ENCODE peak calls at places on chromosomes 7 and 10, in four cellular contexts. O is H1, A is brain microvascular endothelial cell, E is body of pancreas. R is an unnamed sample.

GRCh38 chr10:116947838-116948529 is 57.0 kb downstream of the SHTN1 start:
- DNase-seq in O (no peak), E (no peak), A (peak), R (peak)

GRCh38 chr7:45922810-45923209 is 1.7 kb upstream of the IGFBP3 start:
- DNase-seq in E (no peak), A (no peak), O (no peak), R (no peak)

GRCh38 chr7:64045301-64046040 is at the start of gene ZNF727:
- DNase-seq in O (no peak), E (peak), A (no peak), R (no peak)

GRCh38 chr10:125159932-125160855 is at the start of gene CTBP2:
- DNase-seq in O (peak), E (peak), A (no peak), R (peak)

GRCh38 chr7:159030490-159031134 is 114.1 kb downstream of the VIPR2 start:
- DNase-seq in O (peak), E (peak), A (peak), R (no peak)

GRCh38 chr7:85705076-85705475 is 518.2 kb upstream of the SEMA3D start:
- DNase-seq in O (no peak), A (no peak), E (no peak), R (no peak)

GRCh38 chr10:44008270-44008916 is 359.7 kb upstream of the ZNF32 start:
- DNase-seq in A (peak), E (peak), O (no peak), R (no peak)

GRCh38 chr10:71547841-71548493 is 151.2 kb downstream of the CDH23 start:
- DNase-seq in E (no peak), O (no peak), A (peak), R (no peak)

GRCh38 chr7:18019562-18019961 is 8.1 kb downstream of the PRPS1L1 start:
- DNase-seq in A (peak), E (no peak), O (no peak), R (no peak)

GRCh38 chr10:60208676-60209269 is 180.9 kb downstream of the ANK3 start:
- DNase-seq in A (no peak), O (no peak), E (no peak), R (peak)

GRCh38 chr7:46852795-46853194 is 729.1 kb downstream of the TNS3 start:
- DNase-seq in E (no peak), O (no peak), A (no peak), R (no peak)

GRCh38 chr7:5709347-5709950 is 72.0 kb downstream of the RNF216 start:
- DNase-seq in E (no peak), O (no peak), A (no peak), R (no peak)

GRCh38 chr10:11853468-11853867 is 30.3 kb downstream of the PROSER2 start:
- DNase-seq in O (no peak), E (no peak), A (no peak), R (no peak)

GRCh38 chr10:58963101-58963534 is 213.3 kb upstream of the PHYHIPL start:
- DNase-seq in A (no peak), O (peak), E (peak), R (no peak)

GRCh38 chr7:129225206-129225930 is 538 bp downstream of the AHCYL2 start:
- DNase-seq in O (peak), E (peak), A (peak), R (peak)

GRCh38 chr7:2583798-2584580 is 25.2 kb downstream of the IQCE start:
- DNase-seq in A (no peak), E (peak), O (no peak), R (no peak)

GRCh38 chr10:86251426-86251825 is 115.2 kb downstream of the GRID1 start:
- DNase-seq in O (no peak), A (no peak), E (no peak), R (no peak)

GRCh38 chr7:50633414-50633710 is 68.2 kb upstream of the DDC start:
- DNase-seq in A (no peak), O (no peak), E (no peak), R (no peak)

GRCh38 chr10:72981882-72982529 is 27.4 kb upstream of the PLA2G12B start:
- DNase-seq in E (no peak), O (no peak), A (no peak), R (no peak)

GRCh38 chr7:130909161-130909836 is 175.3 kb upstream of the KLF14 start:
- DNase-seq in E (no peak), O (no peak), A (no peak), R (no peak)

GRCh38 chr7:113986216-113986615 is 67.4 kb upstream of the PPP1R3A start:
- DNase-seq in A (no peak), O (no peak), E (no peak), R (no peak)

GRCh38 chr7:151572136-151572535 is 52.4 kb upstream of the RHEB start:
- DNase-seq in O (no peak), E (no peak), A (no peak), R (no peak)

GRCh38 chr7:144384071-144384470 is 19.4 kb downstream of the NOBOX start:
- DNase-seq in E (no peak), O (peak), A (peak), R (no peak)

GRCh38 chr7:66629659-66630058 is 978 bp downstream of the KCTD7 start:
- DNase-seq in O (no peak), E (no peak), A (no peak), R (no peak)

GRCh38 chr7:112420236-112420945 is 29.9 kb upstream of the IFRD1 start:
- DNase-seq in O (no peak), A (no peak), E (no peak), R (no peak)
- H3K27ac ChIP-seq in O (no peak), A (no peak), E (no peak), R (no peak)

GRCh38 chr7:142299226-142299625 is 41.4 kb upstream of the PRSS58 start:
- DNase-seq in O (no peak), A (no peak), E (no peak), R (no peak)

GRCh38 chr7:142301299-142301698 is 43.4 kb upstream of the PRSS58 start:
- DNase-seq in A (no peak), O (no peak), E (no peak), R (no peak)

GRCh38 chr7:142298631-142299030 is 40.8 kb upstream of the PRSS58 start:
- DNase-seq in E (no peak), O (no peak), A (no peak), R (peak)

GRCh38 chr7:142301923-142302550 is 44.2 kb upstream of the PRSS58 start:
- DNase-seq in O (no peak), E (no peak), A (no peak), R (no peak)

GRCh38 chr7:142300689-142301088 is 42.8 kb upstream of the PRSS58 start:
- DNase-seq in O (peak), A (no peak), E (peak), R (no peak)
- TF ChIP-seq CTCF in O (peak), A (peak), E (no peak), R (peak)

GRCh38 chr7:107209565-107209964 is 40.8 kb downstream of the HBP1 start:
- DNase-seq in A (no peak), E (no peak), O (no peak), R (no peak)

GRCh38 chr7:107208046-107208458 is 39.2 kb downstream of the HBP1 start:
- DNase-seq in O (no peak), E (no peak), A (peak), R (no peak)

GRCh38 chr7:107208563-107208962 is 39.8 kb downstream of the HBP1 start:
- DNase-seq in A (no peak), E (no peak), O (no peak), R (no peak)

GRCh38 chr7:107212719-107213118 is 43.9 kb downstream of the HBP1 start:
- DNase-seq in A (no peak), E (no peak), O (no peak), R (no peak)

GRCh38 chr7:107210400-107210799 is 41.6 kb downstream of the HBP1 start:
- DNase-seq in O (no peak), A (no peak), E (no peak), R (no peak)
- H3K27ac ChIP-seq in O (no peak), A (no peak), E (no peak), R (no peak)

GRCh38 chr10:97406064-97406463 is 4.9 kb upstream of the RRP12 start:
- DNase-seq in A (no peak), O (no peak), E (no peak), R (no peak)

GRCh38 chr10:97408496-97408992 is 7.4 kb upstream of the RRP12 start:
- DNase-seq in E (no peak), O (no peak), A (no peak), R (peak)

GRCh38 chr10:97407952-97408248 is 6.8 kb upstream of the RRP12 start:
- DNase-seq in A (no peak), O (no peak), E (no peak), R (no peak)

GRCh38 chr10:97404044-97404443 is 2.9 kb upstream of the RRP12 start:
- DNase-seq in E (no peak), O (no peak), A (no peak), R (no peak)

DNA sequence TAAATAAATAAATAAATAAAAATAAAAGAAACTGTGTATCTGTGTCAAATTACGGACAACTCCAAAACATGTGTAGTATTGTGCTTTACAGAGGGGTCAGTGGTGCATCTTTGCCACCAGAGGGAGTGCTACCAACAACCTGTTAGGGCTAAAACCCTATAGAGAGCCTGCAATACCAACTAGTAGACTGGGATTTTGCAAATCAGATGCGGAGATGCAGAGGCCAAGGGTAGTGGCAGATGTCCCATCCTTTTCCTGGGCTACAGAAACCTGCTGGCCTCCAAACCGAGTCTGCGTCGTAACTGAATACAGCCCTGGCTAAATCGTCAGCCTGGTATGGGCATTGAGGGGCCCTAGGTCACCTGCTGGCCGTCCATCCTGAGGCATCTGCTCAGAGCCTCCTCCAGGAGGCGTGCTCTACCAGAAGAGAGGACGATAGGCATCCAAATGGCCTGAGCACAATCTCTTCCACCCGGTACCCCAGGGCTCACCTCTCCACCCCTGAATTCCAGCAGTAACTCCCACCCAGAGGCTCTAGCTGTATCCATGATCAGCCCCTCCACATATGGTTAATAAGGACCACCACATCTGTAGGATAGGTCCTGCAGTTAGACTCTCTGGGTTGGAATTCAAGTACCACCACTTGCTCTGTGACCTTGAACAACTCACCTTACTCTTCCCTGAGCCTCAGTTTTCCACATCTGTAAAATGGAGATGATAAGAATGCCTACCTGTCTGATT is 6.2 kb upstream of the RRP12 start:
- DNase-seq in O (peak), A (peak), E (peak), R (peak)
- TF ChIP-seq CTCF in O (peak), A (peak), E (peak), R (peak)

DNA sequence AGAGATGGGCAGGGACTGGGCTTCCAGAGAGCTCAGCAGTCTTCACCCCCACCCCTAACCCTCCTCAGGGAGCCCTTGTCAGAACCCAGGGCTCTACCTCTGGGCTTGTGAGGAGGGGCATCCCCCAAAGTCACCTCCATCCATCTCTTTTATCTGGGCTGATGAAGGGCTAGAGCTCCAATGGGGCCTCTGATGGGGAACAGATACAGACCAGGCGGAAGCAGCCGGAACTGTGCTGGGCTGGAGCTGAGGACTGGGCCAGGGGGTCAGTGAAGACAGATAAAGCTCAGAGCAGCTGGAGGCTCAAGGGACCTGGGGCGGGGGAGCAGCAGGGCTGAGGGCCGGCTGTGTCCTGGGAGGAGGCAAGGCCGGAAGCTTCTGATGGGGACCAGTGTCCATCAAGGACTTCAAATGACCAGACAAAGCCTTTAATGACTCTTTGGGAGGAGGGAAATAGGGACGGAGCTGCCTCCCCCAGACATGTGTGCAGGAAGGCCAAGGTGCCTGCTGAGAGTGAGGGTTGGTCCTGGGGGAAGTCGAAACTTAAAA is 10.2 kb downstream of the KAZALD1 start:
- DNase-seq in A (no peak), E (no peak), O (no peak), R (no peak)
- H3K27ac ChIP-seq in A (no peak), E (peak), O (no peak), R (no peak)

GRCh38 chr10:133259603-133259992 is 17.1 kb downstream of the ADAM8 start:
- DNase-seq in E (no peak), O (no peak), A (no peak), R (no peak)

GRCh38 chr10:133258066-133258817 is 18.4 kb downstream of the ADAM8 start:
- DNase-seq in O (no peak), E (peak), A (no peak), R (peak)

GRCh38 chr10:133258818-133259602 is 17.7 kb downstream of the ADAM8 start:
- DNase-seq in O (no peak), E (peak), A (peak), R (peak)

GRCh38 chr10:133255323-133255722 is 17.7 kb downstream of the VENTX start:
- DNase-seq in O (no peak), A (no peak), E (no peak), R (no peak)

GRCh38 chr10:133257489-133258065 is 19.1 kb downstream of the ADAM8 start:
- DNase-seq in E (peak), O (peak), A (no peak), R (peak)
- TF ChIP-seq CTCF in E (peak), O (peak), A (peak), R (no peak)

GRCh38 chr7:99109108-99110051 is 34.5 kb downstream of the SMURF1 start:
- DNase-seq in O (no peak), E (no peak), A (peak), R (peak)

GRCh38 chr7:99106869-99107268 is 37.0 kb downstream of the SMURF1 start:
- DNase-seq in A (no peak), O (no peak), E (no peak), R (peak)

GRCh38 chr7:99106411-99106810 is 37.5 kb downstream of the SMURF1 start:
- DNase-seq in A (no peak), E (no peak), O (no peak), R (no peak)

GRCh38 chr7:99105756-99106155 is 38.2 kb downstream of the SMURF1 start:
- DNase-seq in E (no peak), A (no peak), O (no peak), R (no peak)

DNA sequence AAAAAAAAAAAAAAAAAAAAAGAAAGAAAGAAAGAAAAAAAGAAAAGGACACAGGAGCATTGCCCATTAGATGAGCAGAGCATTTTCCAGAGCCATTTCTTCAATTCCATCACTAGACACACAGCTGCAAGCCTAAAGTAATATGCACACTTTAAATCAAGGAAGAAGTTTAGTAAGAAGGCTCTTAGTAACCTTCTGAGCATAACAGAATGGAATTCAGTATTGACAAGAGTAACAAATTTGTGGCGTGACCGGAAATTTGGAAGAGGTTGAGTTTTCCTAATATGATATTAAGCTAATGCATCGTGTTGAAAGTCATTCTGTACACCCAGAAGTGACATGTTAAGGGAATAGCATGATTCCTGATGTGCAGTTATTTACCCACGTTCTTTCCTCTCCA is 35.3 kb downstream of the SMURF1 start:
- DNase-seq in O (no peak), A (no peak), E (no peak), R (no peak)
- H3K27ac ChIP-seq in O (no peak), A (peak), E (peak), R (peak)

GRCh38 chr10:22854935-22855421 is 72.9 kb upstream of the ARMC3 start:
- DNase-seq in A (peak), E (no peak), O (no peak), R (no peak)
- TF ChIP-seq CTCF in A (peak), E (no peak), O (no peak), R (no peak)

GRCh38 chr7:1369856-1370657 is 89.2 kb downstream of the MICALL2 start:
- DNase-seq in O (peak), E (no peak), A (no peak), R (no peak)

GRCh38 chr7:1367501-1367900 is 91.8 kb downstream of the MICALL2 start:
- DNase-seq in O (no peak), E (no peak), A (no peak), R (no peak)

GRCh38 chr7:1368682-1369571 is 90.3 kb downstream of the MICALL2 start:
- DNase-seq in A (no peak), O (peak), E (no peak), R (peak)

GRCh38 chr7:1366801-1367405 is 92.4 kb downstream of the MICALL2 start:
- DNase-seq in A (no peak), O (no peak), E (no peak), R (no peak)

DNA sequence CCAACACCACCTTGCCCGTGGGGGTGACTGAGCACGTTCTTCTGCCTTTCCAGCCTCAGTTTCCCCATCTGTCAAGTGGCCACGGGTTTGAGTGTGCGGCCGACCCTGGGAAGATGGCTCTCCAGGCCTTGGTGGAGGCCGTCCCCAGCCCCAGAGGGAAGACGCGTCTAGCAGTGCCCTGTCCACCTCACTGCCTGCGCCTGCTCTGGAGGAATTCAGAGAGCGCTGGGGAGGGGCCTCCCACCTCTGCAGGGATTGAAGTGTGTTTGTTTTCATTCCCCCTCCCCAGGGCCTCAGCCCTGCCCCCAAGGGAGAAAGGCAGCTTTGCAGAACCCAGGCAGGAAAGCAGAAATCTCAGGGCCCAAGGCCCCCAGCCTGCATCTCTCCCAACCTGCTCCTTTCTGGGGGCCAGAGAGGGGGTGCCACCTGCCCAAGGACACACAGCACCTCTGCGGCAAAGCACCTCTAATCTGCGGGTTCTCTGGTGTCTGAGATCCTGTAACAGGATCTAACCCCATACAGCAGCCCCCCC is 91.1 kb downstream of the MICALL2 start:
- DNase-seq in E (no peak), A (no peak), O (no peak), R (no peak)
- H3K27ac ChIP-seq in E (no peak), A (no peak), O (no peak), R (no peak)

GRCh38 chr7:139016931-139017511 is 18.8 kb downstream of the ZC3HAV1L start:
- DNase-seq in E (peak), A (peak), O (peak), R (peak)
- TF ChIP-seq CTCF in E (peak), A (peak), O (peak), R (peak)

R was measured in PC-9.